ENCODE peak calls at places on chromosomes 4 and X, in four cellular contexts. O is stomach, N is H1, F is endothelial cell of umbilical vein. E is an unnamed sample.

GRCh38 chr4:8399298-8399697 is 41.2 kb downstream of the ACOX3 start:
- DNase-seq in O (no peak), N (no peak), F (no peak), E (no peak)

GRCh38 chrX:72025236-72025770 is 106.4 kb downstream of the RTL5 start:
- DNase-seq in O (no peak), N (no peak), F (no peak), E (no peak)

GRCh38 chr4:146506272-146506671 is 15.5 kb downstream of the SLC10A7 start:
- DNase-seq in O (no peak), N (no peak), F (no peak), E (no peak)

GRCh38 chr4:179165339-179165738 is 1723.1 kb upstream of the AGA start:
- DNase-seq in O (no peak), N (no peak), F (no peak), E (no peak)

GRCh38 chr4:24065974-24066373 is 176.1 kb upstream of the PPARGC1A start:
- DNase-seq in O (no peak), N (no peak), F (no peak), E (no peak)

GRCh38 chr4:54942735-54943134 is 182.7 kb downstream of the KDR start:
- DNase-seq in O (no peak), N (no peak), F (peak; percentile 72), E (no peak)

GRCh38 chr4:7424553-7425111 is 10.1 kb downstream of the PSAPL1 start:
- DNase-seq in O (peak; percentile 19), N (no peak), F (no peak), E (no peak)

GRCh38 chr4:147336252-147336651 is 144.6 kb upstream of the EDNRA start:
- DNase-seq in O (no peak), N (no peak), F (peak; percentile 70), E (no peak)

GRCh38 chr4:55733874-55734437 is 85.6 kb upstream of the EXOC1L start:
- DNase-seq in O (peak; percentile 91), N (no peak), F (peak; percentile 57), E (no peak)

GRCh38 chrX:82589410-82589809 is 918.7 kb upstream of the POU3F4 start:
- DNase-seq in O (no peak), N (no peak), F (no peak), E (no peak)

GRCh38 chr4:87071401-87071800 is 136.6 kb downstream of the AFF1 start:
- DNase-seq in O (no peak), N (no peak), F (no peak), E (no peak)

GRCh38 chr4:687048-687974 is 1.6 kb downstream of the SLC49A3 start:
- DNase-seq in O (peak; percentile 90), N (no peak), F (peak; percentile 45), E (no peak)

GRCh38 chr4:2763511-2763967 is 7.4 kb upstream of the TNIP2 start:
- DNase-seq in O (no peak), N (no peak), F (no peak), E (no peak)

GRCh38 chr4:46270986-46271596 is 118.8 kb downstream of the GABRA2 start:
- DNase-seq in O (no peak), N (no peak), F (no peak), E (no peak)

GRCh38 chr4:78370625-78371372 is 180.8 kb upstream of the ANXA3 start:
- DNase-seq in O (no peak), N (no peak), F (no peak), E (no peak)

GRCh38 chr4:161178310-161178709 is 985.5 kb downstream of the FSTL5 start:
- DNase-seq in O (no peak), N (no peak), F (no peak), E (no peak)

GRCh38 chr4:3484057-3484973 is 21.2 kb downstream of the DOK7 start:
- DNase-seq in O (peak; percentile 81), N (no peak), F (no peak), E (no peak)

GRCh38 chr4:136078971-136079370 is 1453.3 kb downstream of the PCDH18 start:
- DNase-seq in O (no peak), N (no peak), F (no peak), E (no peak)

GRCh38 chrX:66008403-66008970 is 31.4 kb downstream of the VSIG4 start:
- DNase-seq in O (no peak), N (no peak), F (no peak), E (no peak)

GRCh38 chrX:154096140-154097002 is 1.1 kb downstream of the MECP2 start:
- DNase-seq in O (no peak), N (no peak), F (no peak), E (no peak)

GRCh38 chrX:70322784-70323183 is 32.9 kb downstream of the KIF4A start:
- DNase-seq in O (no peak), N (no peak), F (peak; percentile 1), E (no peak)

GRCh38 chr4:171644430-171645057 is 168.7 kb upstream of the GALNTL6 start:
- DNase-seq in O (no peak), N (no peak), F (no peak), E (peak; percentile 13)

GRCh38 chrX:43741843-43742573 is 85.9 kb downstream of the MAOA start:
- DNase-seq in O (no peak), N (no peak), F (no peak), E (no peak)

GRCh38 chrX:150692837-150693781 is at the start of gene MTMR1:
- DNase-seq in O (peak; percentile 44), N (no peak), F (peak; percentile 6), E (peak; percentile 45)

GRCh38 chr4:62302710-62303109 is 1102.6 kb downstream of the ADGRL3 start:
- DNase-seq in O (no peak), N (no peak), F (no peak), E (no peak)

GRCh38 chr4:103097112-103097511 is 2.5 kb downstream of the BDH2 start:
- DNase-seq in O (no peak), N (no peak), F (no peak), E (no peak)

GRCh38 chrX:133971586-133971985 is 13.8 kb downstream of the GPC3 start:
- DNase-seq in O (no peak), N (no peak), F (no peak), E (no peak)

GRCh38 chr4:7357296-7357680 is 77.4 kb downstream of the PSAPL1 start:
- DNase-seq in O (no peak), N (no peak), F (no peak), E (no peak)

GRCh38 chrX:74419861-74420193 is 1.5 kb upstream of the SLC16A2 start:
- DNase-seq in O (no peak), N (no peak), F (no peak), E (no peak)

GRCh38 chr4:1793496-1793840 is 375 bp downstream of the FGFR3 start:
- DNase-seq in O (peak; percentile 58), N (no peak), F (no peak), E (no peak)

GRCh38 chr4:81040175-81040659 is 9.7 kb downstream of the BMP3 start:
- DNase-seq in O (no peak), N (no peak), F (peak; percentile 12), E (no peak)

GRCh38 chr4:142369141-142369540 is 477.0 kb downstream of the INPP4B start:
- DNase-seq in O (no peak), N (no peak), F (no peak), E (no peak)

GRCh38 chr4:87570290-87570689 is 38.0 kb upstream of the DSPP start:
- DNase-seq in O (no peak), N (no peak), F (no peak), E (no peak)

GRCh38 chrX:136619889-136620505 is 28.0 kb upstream of the CD40LG start:
- DNase-seq in O (no peak), N (no peak), F (no peak), E (no peak)

GRCh38 chr4:9979101-9979815 is 42.0 kb downstream of the SLC2A9 start:
- DNase-seq in O (no peak), N (peak; percentile 17), F (no peak), E (no peak)

GRCh38 chr4:141858437-141858836 is 222.1 kb downstream of the IL15 start:
- DNase-seq in O (no peak), N (no peak), F (no peak), E (no peak)

GRCh38 chr4:110195561-110196205 is 2.7 kb downstream of the ELOVL6 start:
- DNase-seq in O (no peak), N (no peak), F (peak; percentile 3), E (no peak)
- TF ChIP-seq POLR2A in O (no peak), N (no peak), F (no peak), E (no peak)

DNA sequence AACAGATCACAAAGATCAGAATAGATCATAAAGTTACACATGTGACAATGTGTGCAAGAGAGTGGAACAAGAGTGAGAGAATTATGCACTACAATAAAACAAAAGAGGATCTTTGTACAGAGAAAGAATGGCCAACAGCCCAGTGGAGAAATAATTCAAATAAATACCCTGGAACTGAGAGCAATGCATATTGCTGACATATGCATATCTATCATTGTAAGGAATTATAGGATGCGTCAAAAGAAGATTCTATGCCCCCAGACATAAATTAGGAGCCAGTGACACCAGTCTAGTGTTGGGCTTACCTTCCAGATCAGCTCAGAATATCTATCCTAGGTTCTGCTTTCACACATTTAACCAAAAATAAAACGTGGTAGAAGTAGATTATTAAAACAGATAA is 320.1 kb upstream of the VCX start:
- DNase-seq in O (no peak), N (no peak), F (no peak), E (no peak)
- TF ChIP-seq POLR2AphosphoS5 in O (no peak), N (no peak), F (no peak), E (no peak)

GRCh38 chr4:40196724-40197281 is at the start of gene RHOH:
- DNase-seq in O (peak; percentile 42), N (no peak), F (no peak), E (no peak)
- TF ChIP-seq POLR2A in O (no peak), N (no peak), F (no peak), E (peak; percentile 92)

GRCh38 chrX:39643533-39643932 is 454.2 kb downstream of the BCOR start:
- DNase-seq in O (no peak), N (no peak), F (no peak), E (no peak)

GRCh38 chrX:39648548-39649254 is 449.1 kb downstream of the BCOR start:
- DNase-seq in O (no peak), N (no peak), F (no peak), E (no peak)

GRCh38 chrX:39642071-39642470 is 455.7 kb downstream of the BCOR start:
- DNase-seq in O (no peak), N (no peak), F (peak; percentile 1), E (no peak)

GRCh38 chrX:39640866-39641265 is 456.9 kb downstream of the BCOR start:
- DNase-seq in O (no peak), N (no peak), F (no peak), E (no peak)

DNA sequence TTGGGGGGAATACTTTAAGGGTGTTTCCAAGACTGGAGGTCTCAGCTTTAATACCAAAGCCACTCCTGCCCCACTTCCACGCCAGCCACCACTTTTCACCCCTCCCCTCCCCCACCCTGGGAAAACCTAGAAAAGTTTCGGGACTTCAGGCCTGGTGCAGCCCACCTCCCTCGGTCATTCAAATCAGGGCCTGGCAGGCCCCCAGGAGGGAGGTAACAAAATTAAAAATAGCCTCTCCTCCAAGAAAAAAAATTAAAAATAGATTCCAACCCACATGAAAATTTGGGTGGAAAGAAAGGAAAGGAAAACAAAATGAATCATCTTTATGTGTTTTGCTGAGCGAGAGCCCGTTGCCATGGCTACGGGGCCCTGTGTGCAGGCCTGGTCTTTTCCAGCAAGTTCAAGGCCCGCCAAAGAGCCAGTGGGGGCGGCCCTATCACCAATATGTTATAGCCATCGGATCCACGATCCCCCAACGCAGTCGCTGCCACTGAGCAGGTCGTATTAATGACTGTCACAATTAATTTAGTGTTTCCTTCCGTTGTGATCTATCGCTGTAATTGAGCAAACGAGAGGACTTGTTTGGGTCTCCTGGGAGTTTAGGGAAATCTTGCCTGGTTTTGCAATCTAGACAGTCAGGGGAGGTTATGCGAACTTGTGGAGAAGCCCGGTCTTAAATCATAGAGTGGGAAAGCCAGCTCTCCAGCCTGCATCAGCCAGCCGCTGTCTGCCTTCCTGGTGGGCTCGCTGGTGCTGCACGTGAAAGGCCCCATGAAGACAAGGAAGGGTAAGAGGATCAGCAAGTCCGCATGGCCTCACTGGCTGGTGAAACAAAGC is 452.5 kb downstream of the BCOR start:
- DNase-seq in O (no peak), N (no peak), F (peak; percentile 61), E (no peak)
- TF ChIP-seq POLR2AphosphoS5 in O (no peak), N (no peak), F (no peak), E (no peak)

GRCh38 chr4:25913851-25914669 is at the start of gene SMIM20:
- DNase-seq in O (peak; percentile 92), N (peak; percentile 61), F (peak; percentile 78), E (peak; percentile 92)
- TF ChIP-seq POLR2A in O (no peak), N (peak; percentile 87), F (peak; percentile 85), E (peak; percentile 81)